ENCODE peak calls at places on chromosomes 1 and 21, in six cellular contexts. One of them, this sample, is unnamed.

GRCh38 chr1:74697832-74698231 is 24.2 kb upstream of the ERICH3 start:
- DNase-seq in KBM-7: no peak
- DNase-seq in tibial artery: no peak
- DNase-seq in body of pancreas: no peak
- DNase-seq in H7: no peak
- DNase-seq in fibroblast of the conjunctiva: no peak
- DNase-seq in this sample: peak; percentile 60

GRCh38 chr21:30227128-30227527 is 11.2 kb upstream of the CLDN8 start:
- DNase-seq in H7: no peak
- DNase-seq in fibroblast of the conjunctiva: no peak
- DNase-seq in tibial artery: no peak
- DNase-seq in KBM-7: no peak
- DNase-seq in body of pancreas: no peak
- DNase-seq in this sample: no peak

GRCh38 chr1:168057355-168057754 is 79.4 kb downstream of the GPR161 start:
- DNase-seq in KBM-7: no peak
- DNase-seq in body of pancreas: no peak
- DNase-seq in H7: no peak
- DNase-seq in fibroblast of the conjunctiva: no peak
- DNase-seq in tibial artery: no peak
- DNase-seq in this sample: no peak

GRCh38 chr1:153652795-153653507 is 5.6 kb upstream of the SNAPIN start:
- DNase-seq in body of pancreas: no peak
- DNase-seq in fibroblast of the conjunctiva: no peak
- DNase-seq in tibial artery: no peak
- DNase-seq in H7: no peak
- DNase-seq in KBM-7: no peak
- DNase-seq in this sample: peak; percentile 46

GRCh38 chr1:3702990-3703728 is 49.1 kb upstream of the CCDC27 start:
- DNase-seq in tibial artery: no peak
- DNase-seq in H7: peak; percentile 76
- DNase-seq in fibroblast of the conjunctiva: no peak
- DNase-seq in KBM-7: no peak
- DNase-seq in body of pancreas: no peak
- DNase-seq in this sample: no peak

GRCh38 chr1:163408262-163408661 is 86.5 kb downstream of the NUF2 start:
- DNase-seq in body of pancreas: no peak
- DNase-seq in fibroblast of the conjunctiva: no peak
- DNase-seq in tibial artery: no peak
- DNase-seq in KBM-7: no peak
- DNase-seq in H7: no peak
- DNase-seq in this sample: no peak

GRCh38 chr1:184407816-184408510 is 21.1 kb downstream of the C1orf21 start:
- DNase-seq in body of pancreas: no peak
- DNase-seq in KBM-7: no peak
- DNase-seq in fibroblast of the conjunctiva: no peak
- DNase-seq in H7: no peak
- DNase-seq in tibial artery: no peak
- DNase-seq in this sample: no peak

GRCh38 chr1:154716012-154716411 is 108.0 kb upstream of the ADAR start:
- DNase-seq in fibroblast of the conjunctiva: no peak
- DNase-seq in body of pancreas: no peak
- DNase-seq in tibial artery: peak; percentile 54
- DNase-seq in H7: no peak
- DNase-seq in KBM-7: no peak
- DNase-seq in this sample: no peak

GRCh38 chr1:2113620-2114135 is 63.5 kb downstream of the PRKCZ start:
- DNase-seq in H7: no peak
- DNase-seq in tibial artery: no peak
- DNase-seq in KBM-7: no peak
- DNase-seq in fibroblast of the conjunctiva: no peak
- DNase-seq in body of pancreas: no peak
- DNase-seq in this sample: no peak

GRCh38 chr1:85280636-85281035 is 4.2 kb upstream of the BCL10 start:
- DNase-seq in fibroblast of the conjunctiva: no peak
- DNase-seq in body of pancreas: no peak
- DNase-seq in KBM-7: no peak
- DNase-seq in H7: no peak
- DNase-seq in tibial artery: no peak
- DNase-seq in this sample: no peak

This sample was measured in thyroid gland.